ENCODE peak calls at places on chromosome 14, in four cellular contexts. B, A, G and N are unnamed samples.

GRCh38 chr14:68549057-68549421 is 243.8 kb downstream of the ZFP36L1 start:
- DNase-seq in B (no peak), G (peak), A (peak), N (no peak)

GRCh38 chr14:82438416-82438815 is 904.8 kb upstream of the SEL1L start:
- DNase-seq in G (no peak), B (no peak), A (no peak), N (no peak)

GRCh38 chr14:90024910-90025309 is 36.9 kb upstream of the KCNK13 start:
- DNase-seq in B (no peak), G (no peak), A (no peak), N (no peak)

GRCh38 chr14:100526632-100527031 is 60.6 kb downstream of the BEGAIN start:
- DNase-seq in B (no peak), A (no peak), G (no peak), N (no peak)

GRCh38 chr14:91415794-91416743 is 1.6 kb downstream of the CCDC88C start:
- DNase-seq in A (no peak), B (no peak), G (no peak), N (peak)

GRCh38 chr14:60931206-60931605 is 49.7 kb downstream of the TRMT5 start:
- DNase-seq in G (no peak), A (peak), B (no peak), N (no peak)

GRCh38 chr14:28412076-28412475 is 354.5 kb upstream of the FOXG1 start:
- DNase-seq in B (no peak), A (no peak), G (no peak), N (no peak)

GRCh38 chr14:50095895-50096294 is 20.5 kb downstream of the VCPKMT start:
- DNase-seq in B (no peak), A (no peak), G (no peak), N (no peak)

GRCh38 chr14:61322011-61322798 is 826 bp downstream of the PRKCH start:
- DNase-seq in A (no peak), G (no peak), B (peak), N (peak)

GRCh38 chr14:79408696-79409095 is 802.6 kb downstream of the DIO2 start:
- DNase-seq in G (no peak), B (no peak), A (no peak), N (no peak)

GRCh38 chr14:77582511-77582910 is 33.9 kb downstream of the SPTLC2 start:
- DNase-seq in B (no peak), G (no peak), A (no peak), N (no peak)

GRCh38 chr14:52015411-52016030 is 26.2 kb downstream of the RTRAF start:
- DNase-seq in A (peak), G (peak), B (peak), N (peak)

GRCh38 chr14:30256627-30257026 is 302.3 kb upstream of the G2E3 start:
- DNase-seq in A (no peak), G (no peak), B (no peak), N (no peak)
- H3K9ac ChIP-seq in A (no peak), G (no peak), B (no peak), N (no peak)

DNA sequence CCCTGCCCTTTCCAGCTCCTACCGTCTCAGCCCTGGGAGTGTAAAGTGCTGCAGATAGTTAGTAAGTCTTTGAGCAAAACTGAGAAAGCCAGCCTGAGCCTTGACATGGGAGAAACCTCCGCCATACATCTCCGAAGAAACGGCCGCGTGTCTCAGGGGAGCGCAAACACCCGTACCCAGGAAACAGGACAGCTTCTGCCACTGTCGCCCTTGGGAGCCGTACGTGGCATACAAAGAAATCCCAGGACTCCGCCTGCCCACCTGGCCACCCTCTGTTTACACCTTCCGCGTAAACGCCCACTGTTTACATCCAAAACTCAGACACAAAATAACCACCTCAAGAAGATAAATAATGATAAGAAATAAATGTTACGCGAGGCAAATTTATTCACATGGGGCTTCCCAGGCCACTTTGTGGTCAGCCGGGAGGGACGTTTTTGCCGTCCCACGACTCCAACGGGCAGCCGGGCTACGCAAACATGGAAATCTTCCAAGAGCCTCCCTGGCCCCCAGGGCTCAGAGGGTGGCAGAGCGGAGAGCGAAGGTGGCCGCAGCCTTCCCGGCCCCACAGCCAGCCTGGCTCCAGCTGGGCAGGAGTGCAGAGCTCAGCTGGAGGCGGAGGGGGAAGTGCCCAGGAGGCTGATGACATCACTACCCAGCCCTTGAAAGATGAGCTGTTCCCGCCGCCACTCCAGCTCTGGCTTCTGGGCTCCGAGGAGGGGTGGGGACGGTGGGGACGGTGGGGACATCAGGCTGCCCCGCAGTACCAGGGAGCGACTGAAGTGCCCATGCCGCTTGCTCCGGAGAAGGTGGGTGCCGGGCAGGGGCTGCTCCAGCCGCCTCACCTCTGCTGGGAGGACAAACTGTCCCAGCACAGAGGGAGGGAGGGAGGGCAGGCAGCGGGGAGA is at the start of gene BDKRB2:
- DNase-seq in B (peak), A (peak), G (peak), N (peak)
- H3K9ac ChIP-seq in B (peak), A (peak), G (peak), N (peak)

GRCh38 chr14:22885975-22886374 is 3.0 kb downstream of the REM2 start:
- DNase-seq in G (no peak), B (no peak), A (no peak), N (no peak)

GRCh38 chr14:22886500-22887259 is 3.7 kb downstream of the REM2 start:
- DNase-seq in G (peak), B (peak), A (peak), N (peak)

GRCh38 chr14:22888662-22889061 is 5.6 kb downstream of the REM2 start:
- DNase-seq in B (no peak), G (no peak), A (no peak), N (no peak)

GRCh38 chr14:22887260-22887989 is 4.4 kb downstream of the REM2 start:
- DNase-seq in B (peak), G (peak), A (peak), N (peak)

GRCh38 chr14:22887990-22888378 is 5.0 kb downstream of the REM2 start:
- DNase-seq in A (no peak), B (no peak), G (no peak), N (no peak)
- H3K9ac ChIP-seq in A (no peak), B (peak), G (peak), N (no peak)

DNA sequence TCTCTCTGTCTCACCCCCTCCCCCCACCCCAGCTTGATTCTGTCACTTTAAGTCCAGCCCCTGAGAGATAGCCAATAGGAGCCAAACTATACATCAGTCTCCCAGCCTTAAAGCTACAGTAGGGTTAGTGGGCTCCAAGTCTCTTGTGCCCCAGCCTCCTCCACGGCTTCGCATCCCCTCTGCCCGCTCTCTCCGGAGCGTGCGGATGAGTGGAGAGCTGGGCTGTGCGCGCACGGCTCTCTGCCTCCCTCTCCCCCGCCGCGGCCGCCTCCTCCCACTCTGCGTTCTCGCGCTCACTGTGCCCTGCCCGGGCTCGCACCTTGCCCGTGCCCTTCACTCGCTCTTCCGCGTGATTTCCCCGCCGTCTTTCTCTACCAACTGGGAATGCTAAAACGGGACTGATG is at the start of gene ESRRB:
- DNase-seq in G (peak), B (peak), A (peak), N (peak)
- H3K9ac ChIP-seq in G (peak), B (no peak), A (no peak), N (no peak)

GRCh38 chr14:103879118-103879569 is 31.8 kb upstream of the PPP1R13B start:
- DNase-seq in B (no peak), G (no peak), A (no peak), N (no peak)
- H3K9ac ChIP-seq in B (no peak), G (no peak), A (no peak), N (no peak)

GRCh38 chr14:69617796-69618195 is 6.4 kb downstream of the SUSD6 start:
- DNase-seq in B (no peak), G (no peak), A (no peak), N (no peak)

GRCh38 chr14:69614592-69614991 is 3.2 kb downstream of the SUSD6 start:
- DNase-seq in G (no peak), B (no peak), A (no peak), N (no peak)

GRCh38 chr14:69615471-69616407 is 4.3 kb downstream of the SUSD6 start:
- DNase-seq in A (peak), G (no peak), B (no peak), N (no peak)

GRCh38 chr14:69619007-69619406 is 7.6 kb downstream of the SUSD6 start:
- DNase-seq in A (peak), B (no peak), G (no peak), N (no peak)

DNA sequence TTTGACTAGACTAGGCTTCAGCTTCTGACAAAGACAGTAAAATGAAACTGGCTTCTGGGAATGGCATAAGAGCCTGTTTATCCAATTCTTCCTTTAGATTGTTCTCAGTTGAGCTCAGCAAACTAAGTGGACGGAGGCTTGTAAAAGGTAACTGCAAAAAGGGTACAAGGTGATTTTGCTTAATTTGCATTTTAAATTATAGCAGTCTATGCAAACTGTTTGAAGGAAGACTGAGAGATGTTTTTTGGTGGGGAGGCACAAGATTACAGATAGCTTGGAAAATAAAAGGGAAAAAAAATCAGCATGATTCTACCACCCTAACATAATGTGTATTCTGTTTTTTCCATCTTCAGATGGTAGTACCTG is 5.0 kb downstream of the SUSD6 start:
- DNase-seq in B (no peak), G (no peak), A (no peak), N (no peak)
- H3K9ac ChIP-seq in B (peak), G (no peak), A (peak), N (no peak)

DNA sequence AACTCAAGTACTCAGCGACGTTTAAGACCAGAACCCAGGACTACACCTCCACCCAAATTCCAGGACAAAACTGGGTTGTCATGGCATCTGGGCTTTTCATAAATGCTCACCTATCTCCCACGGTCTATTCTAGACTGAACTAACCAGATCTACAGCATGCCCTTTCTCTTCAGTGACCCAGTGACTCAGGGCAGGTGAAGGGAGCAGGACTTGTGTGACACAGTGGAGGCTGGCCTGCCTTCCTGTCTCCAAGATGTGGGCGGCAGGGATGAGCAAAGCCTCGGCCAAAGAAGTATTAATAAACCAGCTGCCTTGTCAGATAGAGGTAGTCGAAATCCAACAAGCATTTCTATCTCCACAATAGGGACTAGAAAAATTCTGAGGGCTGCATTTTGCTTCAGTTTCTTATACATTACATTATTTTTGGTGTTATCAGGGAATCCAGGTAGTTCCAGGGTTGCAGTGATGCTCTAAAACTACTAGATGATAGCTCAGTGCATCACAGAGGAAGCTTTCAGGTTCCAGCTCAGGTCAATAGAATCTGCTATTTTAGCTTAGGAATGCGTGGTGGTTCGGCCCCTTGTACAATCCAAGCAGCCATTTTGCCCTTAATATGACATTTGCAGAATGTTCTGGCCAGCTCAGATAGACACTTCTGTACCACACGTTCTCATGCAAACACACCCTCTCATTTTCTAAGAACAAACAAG is 4.2 kb upstream of the GLRX5 start:
- DNase-seq in A (peak), B (no peak), G (no peak), N (peak)
- H3K9ac ChIP-seq in A (no peak), B (no peak), G (no peak), N (no peak)

GRCh38 chr14:37592288-37593274 is 2.5 kb downstream of the FOXA1 start:
- DNase-seq in B (no peak), G (no peak), A (no peak), N (peak)

GRCh38 chr14:37591311-37591940 is 3.6 kb downstream of the FOXA1 start:
- DNase-seq in B (no peak), A (no peak), G (no peak), N (peak)

GRCh38 chr14:37590810-37591139 is 4.3 kb downstream of the FOXA1 start:
- DNase-seq in G (no peak), B (no peak), A (no peak), N (no peak)

GRCh38 chr14:37590096-37590809 is 4.8 kb downstream of the FOXA1 start:
- DNase-seq in A (no peak), G (no peak), B (no peak), N (no peak)

DNA sequence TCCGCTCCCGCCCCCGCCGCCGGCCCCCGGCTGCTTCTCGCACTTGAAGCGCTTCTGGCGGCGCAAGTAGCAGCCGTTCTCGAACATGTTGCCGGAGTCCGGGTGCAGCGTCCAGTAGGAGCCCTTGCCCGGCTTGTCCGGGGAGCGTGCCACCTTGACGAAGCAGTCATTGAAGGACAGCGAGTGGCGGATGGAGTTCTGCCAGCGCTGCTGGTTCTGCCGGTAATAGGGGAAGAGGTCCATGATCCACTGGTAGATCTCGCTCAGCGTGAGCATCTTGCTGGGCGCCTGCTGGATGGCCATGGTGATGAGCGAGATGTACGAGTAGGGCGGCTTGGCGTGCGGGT is 3.1 kb downstream of the FOXA1 start:
- DNase-seq in A (no peak), B (no peak), G (no peak), N (no peak)
- H3K9ac ChIP-seq in A (no peak), B (no peak), G (no peak), N (no peak)

GRCh38 chr14:72525087-72525909 is 368.6 kb downstream of the DPF3 start:
- DNase-seq in A (peak), B (no peak), G (no peak), N (no peak)
- H3K9ac ChIP-seq in A (no peak), B (no peak), G (no peak), N (no peak)

GRCh38 chr14:72651081-72651480 is 242.8 kb downstream of the DPF3 start:
- DNase-seq in A (peak), G (no peak), B (peak), N (no peak)

GRCh38 chr14:72653026-72653425 is 240.9 kb downstream of the DPF3 start:
- DNase-seq in G (no peak), A (peak), B (no peak), N (no peak)

GRCh38 chr14:72652179-72652578 is 241.7 kb downstream of the DPF3 start:
- DNase-seq in B (no peak), G (no peak), A (peak), N (no peak)

GRCh38 chr14:72649603-72650227 is 244.2 kb downstream of the DPF3 start:
- DNase-seq in G (no peak), A (no peak), B (no peak), N (no peak)

GRCh38 chr14:72651715-72652114 is 242.2 kb downstream of the DPF3 start:
- DNase-seq in G (no peak), B (no peak), A (peak), N (no peak)
- H3K9ac ChIP-seq in G (no peak), B (no peak), A (no peak), N (no peak)